ENCODE peak calls at places on chromosomes 6 and 20, in seven cellular contexts. X is NB4; P is hypothalamus; T is C1 segment of cervical spinal cord; V is HT-29; L is activated CD4-positive, alpha-beta T cell treated with anti-CD3 and anti-CD28 coated beads for 1 hour; B is stimulated activated CD8-positive, alpha-beta memory T cell treated with anti-CD3 and anti-CD28 coated beads, Interleukin-12 subunit alpha, Interleukin-12 subunit beta, amount 100 ng/mL, for 1 hour. F is an unnamed sample.

GRCh38 chr20:51541189-51542032 is 1.1 kb downstream of the NFATC2 start:
- DNase-seq in X (peak), T (peak), P (peak), L (peak), B (peak), V (no peak), F (peak)

GRCh38 chr6:119267506-119267905 is 82.1 kb downstream of the MAN1A1 start:
- DNase-seq in B (no peak), L (no peak), V (no peak), X (peak), P (no peak), T (no peak), F (no peak)

GRCh38 chr6:69820438-69820837 is 23.6 kb upstream of the LMBRD1 start:
- DNase-seq in T (peak), V (no peak), X (no peak), B (no peak), L (no peak), P (no peak), F (no peak)

GRCh38 chr6:75893058-75893775 is 144.2 kb downstream of the MYO6 start:
- DNase-seq in P (no peak), L (no peak), X (peak), B (no peak), V (peak), T (no peak), F (peak)

GRCh38 chr20:49666906-49667305 is 46.8 kb downstream of the B4GALT5 start:
- DNase-seq in P (no peak), L (no peak), T (no peak), V (no peak), X (no peak), B (no peak), F (no peak)

GRCh38 chr6:138622967-138623366 is 123.7 kb upstream of the NHSL1 start:
- DNase-seq in P (no peak), V (no peak), T (no peak), B (no peak), X (no peak), L (no peak), F (no peak)

GRCh38 chr20:50467618-50468373 is 42.4 kb upstream of the PTPN1 start:
- DNase-seq in X (peak), T (no peak), L (no peak), V (peak), P (peak), B (no peak), F (no peak)

GRCh38 chr20:59784365-59785117 is 148.9 kb downstream of the SYCP2 start:
- DNase-seq in P (no peak), T (no peak), B (no peak), L (no peak), X (no peak), V (no peak), F (no peak)

GRCh38 chr6:53752856-53753255 is 41.9 kb upstream of the LRRC1 start:
- DNase-seq in V (peak), T (no peak), P (no peak), L (no peak), B (no peak), X (no peak), F (no peak)

GRCh38 chr6:116945809-116946208 is 68.8 kb downstream of the RFX6 start:
- DNase-seq in V (peak), X (peak), L (no peak), P (no peak), B (no peak), T (no peak), F (no peak)

GRCh38 chr20:3539708-3540107 is 68.9 kb downstream of the ATRN start:
- DNase-seq in B (no peak), L (no peak), P (no peak), V (no peak), T (no peak), X (no peak), F (no peak)

GRCh38 chr6:89508755-89509563 is 76.0 kb downstream of the ANKRD6 start:
- DNase-seq in P (no peak), V (no peak), T (no peak), L (no peak), B (no peak), X (no peak), F (no peak)

GRCh38 chr6:16752206-16752867 is 8.9 kb downstream of the ATXN1 start:
- DNase-seq in X (peak), T (no peak), L (no peak), V (peak), P (no peak), B (no peak), F (peak)

GRCh38 chr20:20317195-20318113 is 50.5 kb upstream of the INSM1 start:
- DNase-seq in X (peak), T (no peak), P (no peak), B (no peak), L (no peak), V (no peak), F (no peak)

GRCh38 chr6:137089305-137089704 is 44.5 kb upstream of the IL20RA start:
- DNase-seq in B (no peak), X (no peak), V (peak), L (no peak), P (no peak), T (no peak), F (no peak)

GRCh38 chr6:106764353-106764980 is 135.1 kb downstream of the QRSL1 start:
- DNase-seq in V (no peak), T (no peak), L (no peak), P (no peak), X (no peak), B (no peak), F (no peak)